ENCODE peak calls at places on chromosomes 3 and 15, in five cellular contexts. X, G, Q, I and K are unnamed samples.

GRCh38 chr3:167241048-167241845 is 138.8 kb downstream of the ZBBX start:
- DNase-seq in X (no peak), G (no peak), Q (no peak), I (no peak), K (no peak)

GRCh38 chr3:171306631-171307030 is 153.6 kb downstream of the TNIK start:
- DNase-seq in X (peak), G (peak), Q (peak), I (peak), K (no peak)

GRCh38 chr15:34185666-34186065 is 24.2 kb downstream of the KATNBL1 start:
- DNase-seq in X (no peak), G (no peak), Q (no peak), I (no peak), K (no peak)

GRCh38 chr3:112074616-112075497 is 11.3 kb upstream of the C3orf52 start:
- DNase-seq in X (no peak), G (peak), Q (peak), I (peak), K (no peak)

GRCh38 chr3:18011387-18011786 is 269.0 kb upstream of the TBC1D5 start:
- DNase-seq in X (no peak), G (no peak), Q (no peak), I (no peak), K (no peak)

GRCh38 chr3:132405188-132405587 is 12.1 kb upstream of the DNAJC13 start:
- DNase-seq in X (no peak), G (no peak), Q (peak), I (no peak), K (no peak)

GRCh38 chr15:85554852-85555521 is 174.6 kb downstream of the AKAP13 start:
- DNase-seq in X (no peak), G (no peak), Q (no peak), I (no peak), K (no peak)

GRCh38 chr3:160400048-160400630 is 689 bp downstream of the SMC4 start:
- DNase-seq in X (no peak), G (no peak), Q (peak), I (peak), K (no peak)

GRCh38 chr3:141266797-141267555 is 35.4 kb downstream of the PXYLP1 start:
- DNase-seq in X (no peak), G (no peak), Q (no peak), I (no peak), K (no peak)

GRCh38 chr15:91853968-91854943 is 748 bp downstream of the SLCO3A1 start:
- DNase-seq in X (no peak), G (no peak), Q (peak), I (peak), K (no peak)

GRCh38 chr15:67013696-67014095 is 51.7 kb upstream of the SMAD3 start:
- DNase-seq in X (no peak), G (no peak), Q (peak), I (no peak), K (no peak)

GRCh38 chr15:58724471-58724870 is 25.0 kb downstream of the ADAM10 start:
- DNase-seq in X (no peak), G (no peak), Q (peak), I (no peak), K (no peak)

GRCh38 chr15:31360843-31361763 is 34.5 kb downstream of the KLF13 start:
- DNase-seq in X (no peak), G (no peak), Q (no peak), I (peak), K (no peak)

GRCh38 chr3:38722760-38723568 is 73.5 kb upstream of the SCN5A start:
- DNase-seq in X (no peak), G (no peak), Q (peak), I (no peak), K (no peak)

GRCh38 chr3:152245498-152246175 is 23.1 kb upstream of the MBNL1 start:
- DNase-seq in X (no peak), G (no peak), Q (no peak), I (no peak), K (no peak)

GRCh38 chr3:140505256-140505655 is 172.6 kb upstream of the TRIM42 start:
- DNase-seq in X (no peak), G (no peak), Q (peak), I (no peak), K (no peak)

GRCh38 chr3:81105761-81106160 is 655.7 kb downstream of the GBE1 start:
- DNase-seq in X (no peak), G (no peak), Q (peak), I (no peak), K (no peak)

GRCh38 chr15:32113224-32113623 is 82.9 kb downstream of the CHRNA7 start:
- DNase-seq in X (no peak), G (no peak), Q (no peak), I (no peak), K (no peak)

GRCh38 chr15:47432831-47433230 is 284.5 kb upstream of the SEMA6D start:
- DNase-seq in X (no peak), G (no peak), Q (peak), I (no peak), K (no peak)

GRCh38 chr3:183491923-183492848 is 63.3 kb downstream of the KLHL6 start:
- DNase-seq in X (no peak), G (no peak), Q (no peak), I (no peak), K (no peak)

GRCh38 chr3:123347205-123347604 is 101.7 kb downstream of the ADCY5 start:
- DNase-seq in X (no peak), G (no peak), Q (no peak), I (no peak), K (no peak)

GRCh38 chr15:89883518-89883917 is 10.3 kb downstream of the AP3S2 start:
- DNase-seq in X (no peak), G (no peak), Q (no peak), I (no peak), K (no peak)

GRCh38 chr15:27353837-27354236 is 382.9 kb downstream of the GABRG3 start:
- DNase-seq in X (no peak), G (no peak), Q (peak), I (no peak), K (no peak)

GRCh38 chr15:35813573-35813972 is 267.6 kb upstream of the DPH6 start:
- DNase-seq in X (no peak), G (no peak), Q (no peak), I (no peak), K (no peak)

GRCh38 chr15:99433026-99433756 is 132.6 kb upstream of the MEF2A start:
- DNase-seq in X (no peak), G (no peak), Q (no peak), I (no peak), K (no peak)

GRCh38 chr15:42071717-42072116 is 22.6 kb downstream of the PLA2G4D start:
- DNase-seq in X (no peak), G (no peak), Q (no peak), I (no peak), K (no peak)

GRCh38 chr3:131975047-131975446 is 59.8 kb downstream of the CPNE4 start:
- DNase-seq in X (no peak), G (no peak), Q (no peak), I (no peak), K (no peak)

GRCh38 chr3:72338942-72339749 is 509.1 kb downstream of the SHQ1 start:
- DNase-seq in X (no peak), G (peak), Q (peak), I (peak), K (no peak)

GRCh38 chr3:16937421-16937820 is 52.7 kb downstream of the PLCL2 start:
- DNase-seq in X (no peak), G (no peak), Q (peak), I (no peak), K (no peak)

GRCh38 chr15:77786181-77786890 is 153.6 kb upstream of the LINGO1 start:
- DNase-seq in X (no peak), G (no peak), Q (no peak), I (no peak), K (no peak)

GRCh38 chr15:77783636-77784035 is 150.9 kb upstream of the LINGO1 start:
- DNase-seq in X (no peak), G (no peak), Q (no peak), I (no peak), K (no peak)

GRCh38 chr15:77786956-77787355 is 154.2 kb upstream of the LINGO1 start:
- DNase-seq in X (no peak), G (no peak), Q (no peak), I (no peak), K (no peak)

GRCh38 chr15:77782691-77783090 is 150.0 kb upstream of the LINGO1 start:
- DNase-seq in X (no peak), G (no peak), Q (no peak), I (no peak), K (no peak)

DNA sequence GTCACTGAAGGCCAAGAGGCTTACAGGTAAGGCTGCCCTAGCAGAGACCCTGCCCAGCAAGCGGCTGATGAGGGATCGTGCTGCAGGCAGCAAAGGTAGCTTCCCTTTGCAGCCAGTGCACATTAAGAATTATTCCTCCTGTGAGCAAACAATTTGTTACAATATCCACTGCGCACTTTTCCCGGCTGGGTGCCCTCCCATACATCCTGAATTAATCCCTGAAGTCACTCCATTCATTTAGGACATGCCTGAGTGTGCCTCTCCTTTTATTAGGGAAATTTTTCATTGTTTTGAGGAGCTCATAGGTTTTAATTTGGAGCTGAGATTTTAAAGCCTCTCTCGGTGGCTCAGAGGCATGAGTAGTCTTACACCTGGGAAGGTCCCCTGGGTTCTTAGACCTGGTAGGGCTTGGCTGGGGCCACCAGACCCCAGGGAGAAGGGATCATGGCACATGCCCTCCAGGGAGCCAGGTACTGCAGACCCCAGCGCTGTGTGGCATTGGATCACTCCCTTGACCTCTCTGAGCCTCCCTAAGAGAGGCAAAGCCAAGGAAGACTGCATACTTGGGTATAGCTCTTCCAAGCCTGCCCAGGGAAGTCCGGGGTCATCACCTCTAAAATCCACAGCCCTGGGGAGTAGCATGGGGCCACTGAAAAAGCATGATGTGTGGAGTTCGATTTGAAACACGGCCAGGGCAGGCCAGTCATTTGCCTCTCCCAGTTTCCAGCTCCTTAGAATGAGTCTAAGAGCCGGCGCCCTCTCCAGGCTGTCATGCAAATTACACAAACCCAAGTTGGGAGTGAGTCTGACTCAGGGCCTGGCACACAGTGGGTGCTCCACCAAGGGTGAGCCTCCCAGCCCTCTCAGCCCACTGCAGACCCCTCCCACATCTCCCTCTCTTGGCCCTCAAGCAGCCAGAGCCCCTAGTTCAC is 151.9 kb upstream of the LINGO1 start:
- DNase-seq in X (no peak), G (no peak), Q (no peak), I (no peak), K (no peak)
- TF ChIP-seq CTCF in X (no peak), G (peak), Q (peak), I (no peak), K (peak)

GRCh38 chr3:52236424-52236886 is 2.5 kb downstream of the TWF2 start:
- DNase-seq in X (no peak), G (no peak), Q (no peak), I (no peak), K (no peak)
- TF ChIP-seq CTCF in X (no peak), G (no peak), Q (no peak), I (no peak), K (no peak)

GRCh38 chr3:1252061-1252430 is 159.2 kb downstream of the CNTN6 start:
- DNase-seq in X (no peak), G (no peak), Q (no peak), I (no peak), K (no peak)

GRCh38 chr3:1251282-1252060 is 158.6 kb downstream of the CNTN6 start:
- DNase-seq in X (no peak), G (no peak), Q (peak), I (no peak), K (no peak)
- TF ChIP-seq CTCF in X (no peak), G (no peak), Q (no peak), I (no peak), K (no peak)

DNA sequence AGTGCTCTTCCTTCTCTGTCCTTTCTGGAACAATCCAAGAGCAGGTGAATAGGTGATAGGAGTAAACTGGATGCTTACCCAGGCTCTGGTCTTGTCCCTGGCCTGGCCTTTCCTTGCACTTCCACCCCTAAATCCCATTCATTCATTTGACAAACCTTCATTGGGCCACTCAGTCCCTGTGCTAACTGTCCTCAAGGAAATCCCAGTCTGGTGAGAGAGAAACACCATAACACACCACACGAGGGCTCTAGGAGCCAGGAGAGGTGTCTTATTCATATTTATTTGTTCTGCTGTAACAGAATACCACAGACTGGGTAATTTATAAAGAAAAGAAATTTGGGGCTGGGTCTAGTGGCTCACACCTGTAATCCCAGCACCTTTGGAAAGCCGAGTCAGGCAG is 22.8 kb downstream of the EFCC1 start:
- DNase-seq in X (no peak), G (no peak), Q (no peak), I (no peak), K (no peak)
- TF ChIP-seq CTCF in X (no peak), G (no peak), Q (no peak), I (no peak), K (no peak)

GRCh38 chr3:8669019-8669418 is 24.4 kb upstream of the SSUH2 start:
- DNase-seq in X (no peak), G (no peak), Q (no peak), I (no peak), K (no peak)
- TF ChIP-seq CTCF in X (peak), G (no peak), Q (no peak), I (no peak), K (no peak)

GRCh38 chr15:80308002-80308401 is 56.0 kb upstream of the CTXND1 start:
- DNase-seq in X (no peak), G (no peak), Q (no peak), I (no peak), K (no peak)
- TF ChIP-seq CTCF in X (no peak), G (no peak), Q (no peak), I (no peak), K (peak)

GRCh38 chr3:138263104-138263503 is 66.5 kb downstream of the NME9 start:
- DNase-seq in X (no peak), G (no peak), Q (no peak), I (no peak), K (no peak)
- TF ChIP-seq CTCF in X (no peak), G (no peak), Q (no peak), I (no peak), K (peak)

GRCh38 chr15:26073430-26074333 is 210.6 kb upstream of the ATP10A start:
- DNase-seq in X (no peak), G (no peak), Q (no peak), I (no peak), K (no peak)
- TF ChIP-seq CTCF in X (no peak), G (no peak), Q (no peak), I (no peak), K (no peak)

GRCh38 chr15:68548375-68548774 is 30.4 kb upstream of the CORO2B start:
- DNase-seq in X (no peak), G (no peak), Q (no peak), I (no peak), K (no peak)

GRCh38 chr15:68550004-68550403 is 28.8 kb upstream of the CORO2B start:
- DNase-seq in X (no peak), G (no peak), Q (no peak), I (no peak), K (no peak)

GRCh38 chr15:68543546-68544008 is 35.2 kb upstream of the CORO2B start:
- DNase-seq in X (no peak), G (no peak), Q (no peak), I (no peak), K (no peak)

GRCh38 chr15:68542771-68543544 is 35.8 kb upstream of the CORO2B start:
- DNase-seq in X (no peak), G (peak), Q (peak), I (peak), K (no peak)

GRCh38 chr15:68546318-68546717 is 32.5 kb upstream of the CORO2B start:
- DNase-seq in X (no peak), G (no peak), Q (no peak), I (no peak), K (no peak)
- TF ChIP-seq CTCF in X (no peak), G (no peak), Q (no peak), I (no peak), K (no peak)

DNA sequence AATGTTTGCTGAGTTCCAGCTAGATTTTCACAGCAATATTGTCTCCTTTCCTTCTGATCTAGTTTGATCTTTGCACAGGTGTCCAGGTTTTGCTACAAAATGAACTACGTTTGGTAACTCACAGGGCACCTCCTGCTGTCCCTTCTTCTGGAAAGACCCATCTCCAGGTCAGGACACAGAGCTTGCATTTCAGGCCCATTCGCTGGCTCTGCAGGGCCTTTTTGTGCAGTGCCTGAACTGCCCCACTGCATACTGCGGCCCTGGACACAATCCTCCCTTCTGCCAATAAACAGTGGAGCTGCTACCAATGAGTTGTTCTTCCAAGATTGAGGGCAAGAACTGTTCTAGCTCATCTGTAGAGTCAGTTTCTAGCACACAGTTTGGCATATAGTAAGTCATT is 50.7 kb upstream of the BDH1 start:
- DNase-seq in X (no peak), G (no peak), Q (no peak), I (no peak), K (no peak)
- TF ChIP-seq CTCF in X (no peak), G (no peak), Q (no peak), I (no peak), K (no peak)